ENCODE peak calls at places on chromosomes 7 and 10, in four cellular contexts. E is mucosa of gallbladder, Y is NCI-H1092 treated with DMSO at 0.1 percent for 48 hours, Z is AG10803. J is an unnamed sample.

GRCh38 chr7:102439963-102440795 is 6.8 kb downstream of the ORAI2 start:
- DNase-seq in E (peak), Y (no peak), Z (peak), J (peak)

GRCh38 chr7:96823274-96823673 is 113.6 kb upstream of the SEM1 start:
- DNase-seq in E (no peak), Y (no peak), Z (peak), J (no peak)

GRCh38 chr10:131496351-131497052 is 185.0 kb upstream of the TCERG1L start:
- DNase-seq in E (no peak), Y (no peak), Z (no peak), J (no peak)

GRCh38 chr7:85274452-85274851 is 87.6 kb upstream of the SEMA3D start:
- DNase-seq in E (no peak), Y (no peak), Z (no peak), J (no peak)

GRCh38 chr7:92809397-92810241 is 26.8 kb downstream of the CDK6 start:
- DNase-seq in E (peak), Y (no peak), Z (peak), J (peak)

GRCh38 chr10:6053303-6053702 is 8.9 kb downstream of the IL2RA start:
- DNase-seq in E (no peak), Y (no peak), Z (no peak), J (no peak)

GRCh38 chr10:104639595-104640338 is 1.3 kb upstream of the SORCS3 start:
- DNase-seq in E (no peak), Y (no peak), Z (no peak), J (no peak)

GRCh38 chr10:130357226-130357625 is 221.0 kb downstream of the GLRX3 start:
- DNase-seq in E (no peak), Y (no peak), Z (no peak), J (no peak)

GRCh38 chr7:132650498-132650897 is 74.2 kb upstream of the PLXNA4 start:
- DNase-seq in E (no peak), Y (no peak), Z (peak), J (peak)

GRCh38 chr10:119742988-119743646 is 17.3 kb downstream of the INPP5F start:
- DNase-seq in E (no peak), Y (no peak), Z (no peak), J (peak)

GRCh38 chr10:100912013-100912608 is 652 bp upstream of the SLF2 start:
- DNase-seq in E (no peak), Y (peak), Z (peak), J (peak)

GRCh38 chr7:24717247-24717622 is 40.0 kb downstream of the GSDME start:
- DNase-seq in E (no peak), Y (no peak), Z (no peak), J (no peak)

GRCh38 chr7:45580053-45580872 is 6.1 kb downstream of the ADCY1 start:
- DNase-seq in E (no peak), Y (peak), Z (no peak), J (no peak)

GRCh38 chr10:5449823-5450222 is 37.5 kb downstream of the NET1 start:
- DNase-seq in E (no peak), Y (no peak), Z (peak), J (peak)

GRCh38 chr10:104128214-104128613 is 6.2 kb downstream of the SFR1 start:
- DNase-seq in E (no peak), Y (no peak), Z (no peak), J (no peak)

GRCh38 chr7:101564778-101565211 is 64.3 kb downstream of the MYL10 start:
- DNase-seq in E (no peak), Y (no peak), Z (no peak), J (peak)

GRCh38 chr7:148941598-148942280 is 57.6 kb upstream of the EZH2 start:
- DNase-seq in E (peak), Y (peak), Z (peak), J (peak)

GRCh38 chr7:150923191-150923590 is 54.9 kb downstream of the KCNH2 start:
- DNase-seq in E (no peak), Y (no peak), Z (no peak), J (no peak)

GRCh38 chr7:37216923-37217322 is 231.7 kb downstream of the ELMO1 start:
- DNase-seq in E (no peak), Y (no peak), Z (no peak), J (no peak)

GRCh38 chr10:12594448-12594944 is 245.1 kb downstream of the CAMK1D start:
- DNase-seq in E (peak), Y (no peak), Z (no peak), J (no peak)

GRCh38 chr10:845526-845925 is 86.0 kb downstream of the LARP4B start:
- DNase-seq in E (no peak), Y (no peak), Z (no peak), J (no peak)

GRCh38 chr10:109934958-109935793 is 11.9 kb upstream of the XPNPEP1 start:
- DNase-seq in E (no peak), Y (peak), Z (peak), J (no peak)

GRCh38 chr10:104349623-104350142 is 4.0 kb upstream of the CFAP58 start:
- DNase-seq in E (no peak), Y (no peak), Z (peak), J (peak)

GRCh38 chr7:1346533-1346805 is 112.8 kb downstream of the MICALL2 start:
- DNase-seq in E (no peak), Y (no peak), Z (no peak), J (no peak)

GRCh38 chr7:538764-539685 is 19.4 kb upstream of the PDGFA start:
- DNase-seq in E (no peak), Y (no peak), Z (no peak), J (peak)

GRCh38 chr7:76066716-76067503 is 19.0 kb downstream of the MDH2 start:
- DNase-seq in E (no peak), Y (no peak), Z (no peak), J (no peak)

GRCh38 chr10:96832721-96833219 is 672 bp downstream of the LCOR start:
- DNase-seq in E (peak), Y (peak), Z (peak), J (peak)

J was measured in hepatocyte.